ENCODE peak calls at places on chromosomes 6 and 20, in eight cellular contexts. J, N, Q, S, W, A, L and Y are unnamed samples. For H3K27me3, the result is how much of the 10 kb centered on the place peaks cover.

GRCh38 chr20:46635514-46636091 is 15.7 kb downstream of the SLC13A3 start:
- DNase-seq in J (no peak), S (no peak), W (no peak), A (no peak), L (no peak), Q (no peak), N (no peak), Y (no peak)

GRCh38 chr6:93243379-93243778 is 176.0 kb downstream of the EPHA7 start:
- DNase-seq in A (no peak), S (no peak), W (no peak), J (no peak), L (no peak), N (no peak), Q (no peak), Y (no peak)

GRCh38 chr6:94401311-94401710 is 982.0 kb upstream of the EPHA7 start:
- DNase-seq in S (no peak), N (no peak), Q (no peak), A (no peak), J (no peak), L (no peak), W (no peak), Y (no peak)

GRCh38 chr20:53576586-53577318 is 16.9 kb downstream of the ZNF217 start:
- DNase-seq in J (no peak), L (no peak), A (no peak), N (no peak), Q (no peak), W (no peak), S (no peak), Y (no peak)

GRCh38 chr6:130872250-130873095 is 45.3 kb downstream of the SMLR1 start:
- DNase-seq in J (peak), A (peak), Q (peak), W (peak), S (peak), N (peak), L (peak), Y (no peak)

GRCh38 chr6:6588064-6588923 is at the start of gene LY86:
- DNase-seq in N (no peak), J (peak), W (no peak), Q (peak), S (no peak), A (no peak), L (no peak), Y (peak)

GRCh38 chr6:85329193-85329592 is 120.7 kb upstream of the NT5E start:
- DNase-seq in N (no peak), A (no peak), S (no peak), J (no peak), L (no peak), W (no peak), Q (no peak), Y (no peak)

GRCh38 chr6:148965287-148965686 is 218.5 kb downstream of the UST start:
- DNase-seq in W (no peak), J (no peak), N (no peak), Q (no peak), S (peak), A (no peak), L (no peak), Y (no peak)

GRCh38 chr20:16472045-16472872 is 101.0 kb downstream of the KIF16B start:
- DNase-seq in W (no peak), N (no peak), J (peak), Q (no peak), L (no peak), A (peak), S (no peak), Y (no peak)

GRCh38 chr20:61941721-61942405 is 123.8 kb downstream of the TAF4 start:
- DNase-seq in J (no peak), W (no peak), S (peak), N (no peak), A (no peak), L (no peak), Q (no peak), Y (no peak)

GRCh38 chr20:33948480-33948879 is 45.2 kb upstream of the RALY start:
- DNase-seq in A (no peak), N (no peak), L (no peak), S (no peak), Q (no peak), W (no peak), J (no peak), Y (no peak)

GRCh38 chr20:33947709-33948295 is 45.9 kb upstream of the RALY start:
- DNase-seq in Q (peak), S (no peak), L (peak), W (no peak), N (no peak), A (no peak), J (peak), Y (no peak)

GRCh38 chr20:33945391-33946079 is 48.2 kb upstream of the RALY start:
- DNase-seq in W (no peak), Q (no peak), J (no peak), A (no peak), L (no peak), S (no peak), N (no peak), Y (no peak)

GRCh38 chr20:33940701-33941100 is 53.0 kb upstream of the RALY start:
- DNase-seq in W (no peak), N (no peak), S (no peak), J (no peak), Q (no peak), A (no peak), L (no peak), Y (no peak)

DNA sequence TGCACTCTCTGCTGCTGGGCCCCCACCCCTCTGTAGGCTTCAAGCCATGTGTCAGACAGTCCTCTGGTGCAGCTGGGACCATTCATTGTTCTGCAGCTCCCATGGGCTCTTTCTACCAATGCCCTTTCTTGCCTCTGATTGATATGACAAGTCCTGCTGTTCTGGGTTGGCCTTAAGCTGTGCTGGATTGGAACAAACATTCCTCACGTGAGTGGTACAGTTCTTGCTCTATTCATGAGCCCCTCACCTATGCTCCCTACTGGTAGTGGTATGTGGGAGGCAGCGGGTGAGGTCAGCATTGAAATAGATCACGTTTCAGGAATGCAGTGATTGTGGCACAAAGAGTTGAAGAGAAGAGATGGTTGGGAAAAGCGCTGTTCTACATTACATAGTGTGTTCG is 48.8 kb upstream of the RALY start:
- DNase-seq in A (no peak), J (no peak), Q (no peak), L (no peak), W (no peak), S (no peak), N (no peak), Y (no peak)
- H3K4me3 ChIP-seq in A (no peak), J (no peak), Q (no peak), L (no peak), W (no peak), S (no peak), N (no peak), Y (no peak)

GRCh38 chr6:2518029-2518428 is 232.7 kb downstream of the MYLK4 start:
- DNase-seq in S (no peak), L (no peak), Q (no peak), A (no peak), W (no peak), N (no peak), J (no peak), Y (no peak)
- TF ChIP-seq CTCF in S (no peak), L (no peak), Q (no peak), A (no peak), W (no peak), N (no peak), J (no peak), Y (no peak)

GRCh38 chr20:674936-675452 is 608 bp downstream of the SCRT2 start:
- DNase-seq in J (no peak), Q (no peak), W (no peak), A (no peak), L (no peak), S (no peak), N (no peak), Y (no peak)

GRCh38 chr20:676967-677366 is 1.4 kb upstream of the SCRT2 start:
- DNase-seq in N (no peak), S (no peak), Q (no peak), L (no peak), W (no peak), A (no peak), J (no peak), Y (no peak)

GRCh38 chr20:673606-674005 is 2.0 kb downstream of the SCRT2 start:
- DNase-seq in W (no peak), N (no peak), Q (no peak), J (no peak), S (no peak), A (no peak), L (no peak), Y (no peak)

GRCh38 chr20:675453-676314 is at the start of gene SCRT2:
- DNase-seq in J (peak), Q (peak), S (peak), L (peak), W (peak), N (peak), A (peak), Y (peak)

GRCh38 chr20:676315-676937 is 824 bp upstream of the SCRT2 start:
- DNase-seq in L (no peak), W (no peak), N (no peak), A (no peak), S (peak), J (peak), Q (peak), Y (no peak)
- H3K27me3 ChIP-seq in L (under half), W (under half), N (under half), A (half or more), S (half or more), J (half or more), Q (under half), Y (under half)

DNA sequence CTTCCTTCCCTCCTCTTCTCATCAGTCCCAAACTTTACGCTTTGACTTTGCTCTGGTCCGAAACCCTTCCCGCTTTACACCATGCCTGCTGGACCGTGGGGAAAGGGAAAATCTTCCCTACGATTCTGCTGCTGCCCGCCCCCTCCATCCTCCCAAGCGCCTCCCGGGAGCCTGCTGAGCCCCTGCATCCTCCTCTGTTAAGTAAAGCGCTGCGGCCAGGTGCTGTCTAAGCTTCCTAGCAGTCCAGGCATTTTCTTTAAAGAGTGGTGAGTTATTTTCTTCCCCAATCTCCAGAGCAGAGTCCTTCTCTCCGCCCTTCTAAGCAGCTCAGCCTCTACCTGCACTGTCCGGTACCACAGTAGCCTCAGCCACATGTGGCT is 376.3 kb downstream of the RNGTT start:
- DNase-seq in Q (no peak), N (no peak), S (no peak), J (no peak), W (no peak), L (no peak), A (no peak), Y (no peak)
- H3K4me3 ChIP-seq in Q (no peak), N (no peak), S (no peak), J (no peak), W (no peak), L (no peak), A (no peak), Y (no peak)

GRCh38 chr6:157471895-157472686 is 91.1 kb downstream of the ZDHHC14 start:
- DNase-seq in Q (no peak), J (no peak), A (no peak), S (no peak), N (no peak), W (no peak), L (no peak), Y (no peak)
- TF ChIP-seq CTCF in Q (no peak), J (no peak), A (no peak), S (no peak), N (no peak), W (no peak), L (no peak), Y (no peak)

DNA sequence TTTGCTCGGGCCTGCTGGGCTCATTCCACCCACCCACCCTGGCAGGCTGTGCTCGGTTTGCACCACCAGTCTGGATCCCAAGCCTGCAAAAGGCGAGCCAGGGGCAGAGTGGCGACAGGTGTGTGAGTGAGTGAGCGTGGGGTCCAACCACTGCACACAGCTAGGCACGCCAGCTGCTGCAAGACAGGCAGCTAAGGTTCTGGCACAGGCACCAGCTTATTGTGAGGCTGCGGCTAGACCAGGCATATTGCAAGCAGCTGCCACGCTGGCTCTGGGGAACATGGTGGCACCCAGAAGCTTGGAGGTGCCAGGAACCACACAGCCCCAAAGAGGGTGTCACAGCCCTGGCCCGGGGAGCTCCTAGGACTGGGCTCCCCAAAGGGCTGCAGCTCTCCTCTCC is 205.1 kb downstream of the ANKRD60 start:
- DNase-seq in N (no peak), S (no peak), J (no peak), L (no peak), Q (no peak), A (no peak), W (no peak), Y (no peak)
- H3K27me3 ChIP-seq in N (under half), S (under half), J (under half), L (under half), Q (under half), A (under half), W (under half), Y (under half)

GRCh38 chr6:156634048-156634447 is 143.1 kb upstream of the ARID1B start:
- DNase-seq in W (no peak), L (no peak), S (no peak), A (no peak), Q (no peak), N (no peak), J (no peak), Y (no peak)

GRCh38 chr6:156639023-156639728 is 138.0 kb upstream of the ARID1B start:
- DNase-seq in W (no peak), N (no peak), S (no peak), J (no peak), A (no peak), Q (no peak), L (no peak), Y (no peak)

GRCh38 chr6:156638581-156638980 is 138.6 kb upstream of the ARID1B start:
- DNase-seq in S (no peak), N (no peak), Q (no peak), A (no peak), W (no peak), L (no peak), J (no peak), Y (no peak)

GRCh38 chr6:156633291-156633690 is 143.9 kb upstream of the ARID1B start:
- DNase-seq in S (no peak), L (no peak), N (no peak), J (no peak), Q (no peak), A (no peak), W (no peak), Y (no peak)

DNA sequence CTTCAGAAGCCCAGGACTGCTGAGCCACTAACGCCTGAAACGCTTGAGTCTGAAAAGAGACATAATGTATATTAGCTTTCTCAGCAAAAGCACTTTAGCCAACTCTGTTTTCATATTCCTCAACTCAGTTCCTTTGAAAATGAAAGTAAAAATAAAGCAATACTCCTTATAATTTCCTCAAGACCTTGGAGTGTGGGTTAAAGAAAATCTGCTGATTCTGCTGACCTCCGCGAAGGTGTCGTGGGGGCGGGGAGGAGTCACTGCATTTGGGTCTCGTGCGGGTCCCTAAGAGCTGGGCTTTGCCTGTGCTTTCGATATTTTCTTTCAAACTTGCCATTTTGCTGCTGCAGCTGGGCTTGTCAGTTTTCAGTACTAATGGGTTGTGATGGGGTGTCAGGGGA is 142.2 kb upstream of the ARID1B start:
- DNase-seq in Q (no peak), W (no peak), L (no peak), J (no peak), S (no peak), N (no peak), A (no peak), Y (peak)
- H3K4me3 ChIP-seq in Q (no peak), W (no peak), L (no peak), J (no peak), S (peak), N (peak), A (peak), Y (no peak)

DNA sequence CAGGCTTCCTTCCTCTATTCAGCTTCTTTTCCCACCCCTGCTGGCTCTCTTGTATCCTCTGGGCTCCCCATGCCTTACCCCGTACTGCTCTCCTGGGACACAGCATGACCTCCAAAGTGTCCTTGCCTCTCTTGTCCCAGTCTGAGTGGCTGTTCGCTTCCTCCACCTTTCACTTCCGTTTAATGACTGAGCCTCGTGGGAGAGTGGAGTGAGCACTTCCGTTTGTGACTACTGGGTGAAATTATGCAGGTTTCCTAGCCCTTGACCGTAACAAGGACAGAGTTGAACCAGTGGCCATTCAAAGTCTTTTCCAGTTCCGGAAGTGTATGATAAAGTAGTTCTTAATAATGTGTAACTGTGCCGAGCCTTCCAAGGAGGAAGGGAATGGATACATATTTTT is 109.2 kb downstream of the ARID1B start:
- DNase-seq in S (peak), W (no peak), J (no peak), Q (peak), L (no peak), N (no peak), A (peak), Y (peak)
- TF ChIP-seq CTCF in S (no peak), W (no peak), J (no peak), Q (no peak), L (no peak), N (no peak), A (no peak), Y (no peak)

GRCh38 chr20:57450419-57450818 is 59.2 kb downstream of the RBM38 start:
- DNase-seq in S (peak), J (peak), Q (peak), A (peak), N (peak), L (peak), W (peak), Y (peak)
- H3K27me3 ChIP-seq in S (under half), J (under half), Q (under half), A (under half), N (under half), L (under half), W (under half), Y (under half)